ENCODE peak calls at places on chromosomes 2 and 18, in four cellular contexts. Y is pancreas, P is AG04449, C is skeletal muscle cell. S is an unnamed sample.

GRCh38 chr18:3852321-3852720 is 402.3 kb downstream of the TGIF1 start:
- DNase-seq in Y (no peak), C (no peak), P (no peak), S (no peak)

GRCh38 chr2:36708119-36708741 is 11.7 kb downstream of the VIT start:
- DNase-seq in P (peak), Y (no peak), C (peak), S (no peak)

GRCh38 chr2:16171425-16171920 is 231.1 kb downstream of the MYCN start:
- DNase-seq in Y (no peak), P (no peak), C (no peak), S (no peak)

GRCh38 chr2:211216221-211216620 is 659.8 kb downstream of the CPS1 start:
- DNase-seq in P (no peak), Y (no peak), C (no peak), S (no peak)

GRCh38 chr2:231928901-231929725 is 2.9 kb upstream of the NPPC start:
- DNase-seq in Y (peak), C (no peak), P (no peak), S (no peak)

GRCh38 chr2:142596334-142597088 is 281.0 kb upstream of the KYNU start:
- DNase-seq in P (no peak), C (no peak), Y (no peak), S (no peak)

GRCh38 chr2:219104107-219105050 is 43.7 kb upstream of the IHH start:
- DNase-seq in Y (no peak), P (no peak), C (no peak), S (no peak)

GRCh38 chr2:237739101-237739500 is 59.5 kb upstream of the RBM44 start:
- DNase-seq in Y (no peak), C (no peak), P (no peak), S (no peak)

GRCh38 chr2:239630618-239631286 is 229.9 kb upstream of the HDAC4 start:
- DNase-seq in P (peak), Y (no peak), C (no peak), S (peak)

DNA sequence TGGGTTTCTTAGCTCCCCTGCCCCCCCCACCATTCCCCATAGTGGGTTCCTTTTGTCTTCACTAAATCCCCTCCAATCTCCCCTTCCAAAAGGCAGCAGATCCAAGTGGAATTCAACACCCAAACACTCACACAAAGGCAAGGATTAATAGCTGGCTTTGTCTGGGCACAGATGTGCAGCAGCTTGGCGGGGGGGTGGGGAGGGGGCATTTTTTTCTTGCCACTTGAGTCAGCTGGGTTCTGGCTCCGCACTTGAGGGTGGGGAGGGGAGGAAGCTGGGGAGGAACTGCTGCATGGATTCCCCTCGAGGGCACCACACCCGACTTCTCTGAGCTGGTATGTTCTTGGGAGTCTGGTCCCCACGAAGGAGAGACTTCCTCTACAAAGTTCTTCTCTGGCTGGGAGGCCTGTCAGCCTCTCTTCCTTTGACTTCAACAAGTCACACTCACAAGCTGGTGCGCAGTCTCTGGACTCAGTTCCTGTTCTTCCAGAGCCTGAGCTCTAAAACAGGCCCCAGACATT is 36.0 kb downstream of the SERTAD2 start:
- DNase-seq in C (no peak), Y (no peak), P (no peak), S (no peak)
- H3K4me3 ChIP-seq in C (no peak), Y (no peak), P (no peak), S (no peak)

DNA sequence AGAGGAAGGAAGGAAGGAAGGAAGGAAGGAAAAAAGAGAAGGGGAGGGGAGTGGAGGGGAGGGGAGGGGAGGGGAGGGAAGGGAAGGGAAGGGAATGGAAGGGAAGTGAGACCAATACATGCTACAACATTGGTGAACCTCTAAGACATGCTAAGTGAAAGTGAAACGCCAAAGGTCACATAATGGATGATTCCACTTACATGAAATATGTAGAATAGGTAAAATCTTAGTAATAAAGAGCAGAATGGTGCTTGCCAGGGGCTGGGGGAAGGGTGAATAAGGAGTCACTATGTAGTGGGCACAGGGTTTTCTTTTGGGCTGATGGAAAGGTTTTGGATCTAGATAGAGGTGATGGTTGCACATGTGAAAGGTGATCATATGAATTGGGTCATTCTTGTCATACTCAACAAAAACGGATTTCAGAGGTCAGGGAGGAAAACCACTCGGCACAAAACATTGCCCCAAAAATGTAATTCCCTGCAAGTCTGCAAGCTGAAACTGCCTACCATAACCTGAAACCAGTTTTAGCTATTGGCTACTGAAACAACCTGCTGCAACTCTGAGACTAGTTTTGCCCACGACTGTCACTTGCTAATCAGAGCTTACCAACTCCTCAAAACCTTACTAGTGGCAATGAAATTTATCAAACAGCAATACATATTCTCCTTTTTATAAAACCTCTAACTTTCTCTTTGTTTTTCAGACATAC is 59.2 kb downstream of the CCDC141 start:
- DNase-seq in C (no peak), Y (no peak), P (no peak), S (no peak)
- H3K4me3 ChIP-seq in C (no peak), Y (no peak), P (no peak), S (no peak)

GRCh38 chr18:685438-685837 is 27.0 kb downstream of the ENOSF1 start:
- DNase-seq in P (no peak), Y (no peak), C (no peak), S (no peak)
- H3K4me3 ChIP-seq in P (no peak), Y (no peak), C (no peak), S (no peak)

DNA sequence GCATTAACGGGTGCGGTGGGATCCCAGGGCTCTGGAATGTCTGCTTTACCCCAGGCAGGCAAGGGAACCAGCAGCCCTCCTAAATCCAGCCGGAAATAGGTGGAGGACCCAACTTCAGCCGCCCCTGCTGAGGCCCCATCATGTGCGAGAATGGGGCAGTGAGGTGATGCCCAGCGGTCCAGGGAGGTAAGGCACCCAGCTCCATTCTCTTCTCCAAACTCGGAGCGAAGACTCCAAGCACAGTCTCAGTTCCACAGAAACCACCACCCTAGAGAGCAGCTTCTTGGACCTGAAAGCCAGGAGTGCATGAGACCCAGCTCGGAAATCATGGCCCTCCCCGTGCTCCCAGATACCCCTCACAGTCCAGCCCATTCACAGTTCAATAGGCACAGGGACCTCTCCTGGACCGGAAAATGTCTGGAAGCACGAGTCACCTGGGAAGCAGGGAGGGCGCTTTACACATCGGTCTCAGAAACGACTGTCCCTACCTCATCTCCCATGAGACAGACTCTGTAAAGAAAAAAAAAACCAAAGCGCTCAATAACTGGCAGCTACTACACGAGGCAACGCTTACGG is 2.1 kb downstream of the SDC1 start:
- DNase-seq in C (no peak), P (no peak), Y (peak), S (no peak)
- H3K4me3 ChIP-seq in C (peak), P (peak), Y (no peak), S (peak)

S was measured in AG09309.